ENCODE peak calls at places on chromosomes 16 and 17, in five cellular contexts. V is SJCRH30, W is thoracic aorta, A is H9, F is fibroblast of lung. M is an unnamed sample. For H3K27me3, the result is how much of the 10 kb centered on the place peaks cover.

GRCh38 chr16:81107506-81107905 is 11.3 kb upstream of the GCSH start:
- DNase-seq in A (no peak), V (no peak), F (no peak), W (no peak), M (no peak)

GRCh38 chr17:73838815-73839214 is 194.6 kb upstream of the SDK2 start:
- DNase-seq in W (no peak), A (no peak), F (no peak), V (peak), M (no peak)

GRCh38 chr17:78613423-78613822 is 36.2 kb upstream of the DNAH17 start:
- DNase-seq in A (no peak), F (no peak), W (no peak), V (no peak), M (no peak)

GRCh38 chr17:77228224-77229215 is 87.8 kb downstream of the SEC14L1 start:
- DNase-seq in V (peak), A (no peak), F (no peak), W (no peak), M (no peak)

GRCh38 chr16:67661101-67661661 is 421 bp downstream of the PARD6A start:
- DNase-seq in V (peak), A (peak), F (peak), W (no peak), M (no peak)

GRCh38 chr17:51402881-51403280 is 142.5 kb downstream of the UTP18 start:
- DNase-seq in F (no peak), A (no peak), W (no peak), V (no peak), M (no peak)

GRCh38 chr16:88341551-88342290 is 41.0 kb upstream of the ZNF469 start:
- DNase-seq in A (no peak), W (no peak), V (no peak), F (no peak), M (no peak)

GRCh38 chr17:63476857-63477470 is at the start of gene ACE:
- DNase-seq in A (peak), V (peak), F (no peak), W (no peak), M (no peak)

GRCh38 chr17:44222112-44222869 is 2.8 kb upstream of the UBTF start:
- DNase-seq in A (peak), V (peak), W (no peak), F (peak), M (peak)

GRCh38 chr16:50154369-50154947 is 1.4 kb downstream of the TENT4B start:
- DNase-seq in F (no peak), A (no peak), V (no peak), W (no peak), M (no peak)

GRCh38 chr16:64083428-64084129 is 1038.3 kb downstream of the CDH11 start:
- DNase-seq in F (no peak), A (no peak), W (no peak), V (no peak), M (no peak)

GRCh38 chr16:55955845-55956244 is 80.7 kb upstream of the CES5A start:
- DNase-seq in W (no peak), V (peak), F (no peak), A (no peak), M (no peak)

GRCh38 chr17:39666231-39666600 is 1.1 kb downstream of the TCAP start:
- DNase-seq in F (no peak), A (no peak), W (no peak), V (no peak), M (no peak)

GRCh38 chr17:76946772-76947135 is 78.5 kb downstream of the MGAT5B start:
- DNase-seq in W (no peak), V (no peak), F (no peak), A (no peak), M (no peak)

GRCh38 chr16:69329369-69330285 is 761 bp downstream of the PDF start:
- DNase-seq in V (no peak), F (peak), W (no peak), A (no peak), M (no peak)

GRCh38 chr17:29607557-29608195 is 14.7 kb downstream of the ANKRD13B start:
- DNase-seq in W (no peak), V (no peak), A (peak), F (no peak), M (no peak)

GRCh38 chr16:71882505-71883192 is 1.3 kb downstream of the ZNF821 start:
- DNase-seq in V (peak), W (peak), F (peak), A (peak), M (peak)

GRCh38 chr16:56450275-56450889 is 750 bp downstream of the NUDT21 start:
- DNase-seq in F (peak), A (no peak), V (peak), W (no peak), M (no peak)

GRCh38 chr17:75814900-75815373 is 29.3 kb downstream of the UNC13D start:
- DNase-seq in F (peak), V (no peak), W (no peak), A (no peak), M (no peak)

GRCh38 chr17:6303664-6304063 is 131.3 kb downstream of the AIPL1 start:
- DNase-seq in W (no peak), V (peak), A (peak), F (peak), M (no peak)

GRCh38 chr16:4626396-4626795 is 1.8 kb downstream of the MGRN1 start:
- DNase-seq in F (no peak), V (no peak), A (no peak), W (no peak), M (no peak)

GRCh38 chr16:77169650-77170236 is 21.2 kb upstream of the MON1B start:
- DNase-seq in W (no peak), A (peak), F (peak), V (peak), M (no peak)

GRCh38 chr17:81132197-81132540 is 33.1 kb upstream of the PVALEF start:
- DNase-seq in F (no peak), A (no peak), V (no peak), W (no peak), M (no peak)

GRCh38 chr17:81135503-81136283 is 29.6 kb upstream of the PVALEF start:
- DNase-seq in F (no peak), A (no peak), V (no peak), W (no peak), M (no peak)

GRCh38 chr17:81136366-81136765 is 28.9 kb upstream of the PVALEF start:
- DNase-seq in V (no peak), F (no peak), W (no peak), A (no peak), M (no peak)

GRCh38 chr17:81132770-81133723 is 32.3 kb upstream of the PVALEF start:
- DNase-seq in A (no peak), F (no peak), W (no peak), V (no peak), M (no peak)

GRCh38 chr17:81134064-81134781 is 31.1 kb upstream of the PVALEF start:
- DNase-seq in V (no peak), A (no peak), F (no peak), W (no peak), M (no peak)
- H3K27me3 ChIP-seq in V (under half), A (under half), F (under half), W (under half), M (under half)

DNA sequence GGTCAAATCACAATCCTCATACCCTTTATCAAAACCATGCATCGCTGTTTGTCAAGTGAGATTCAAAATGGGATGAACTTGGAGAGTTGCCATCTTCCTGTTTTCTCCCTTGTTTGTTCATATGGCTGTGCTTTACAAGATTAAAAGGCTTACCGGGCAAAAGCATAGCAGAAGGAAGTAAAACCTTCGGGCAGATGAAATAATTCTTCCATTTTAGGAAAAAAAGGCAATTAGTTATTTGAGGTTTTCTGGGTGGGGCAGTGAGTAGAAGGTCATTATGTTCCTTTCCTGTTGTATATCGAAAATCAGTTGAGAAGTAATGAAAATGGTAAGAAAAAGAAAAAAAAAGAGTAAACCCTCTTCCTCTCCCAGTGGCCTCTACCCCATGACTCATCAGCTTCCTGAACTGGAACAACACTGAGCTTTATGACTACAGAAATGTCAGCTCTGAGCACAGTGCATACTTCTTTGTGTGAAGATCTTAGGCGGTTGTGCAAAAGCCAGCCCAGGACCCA is 369.2 kb downstream of the CDH13 start:
- DNase-seq in A (no peak), W (no peak), F (peak), V (peak), M (peak)
- H3K27ac ChIP-seq in A (no peak), W (no peak), F (no peak), V (peak), M (peak)

GRCh38 chr17:56960596-56961538 is at the start of gene COIL:
- DNase-seq in V (peak), A (peak), F (peak), W (peak), M (peak)
- H3K27me3 ChIP-seq in V (under half), A (under half), F (under half), W (under half), M (under half)

GRCh38 chr16:23967018-23967417 is 131.2 kb downstream of the PRKCB start:
- DNase-seq in F (no peak), V (peak), W (no peak), A (no peak), M (no peak)
- H3K27ac ChIP-seq in F (no peak), V (no peak), W (no peak), A (no peak), M (no peak)

DNA sequence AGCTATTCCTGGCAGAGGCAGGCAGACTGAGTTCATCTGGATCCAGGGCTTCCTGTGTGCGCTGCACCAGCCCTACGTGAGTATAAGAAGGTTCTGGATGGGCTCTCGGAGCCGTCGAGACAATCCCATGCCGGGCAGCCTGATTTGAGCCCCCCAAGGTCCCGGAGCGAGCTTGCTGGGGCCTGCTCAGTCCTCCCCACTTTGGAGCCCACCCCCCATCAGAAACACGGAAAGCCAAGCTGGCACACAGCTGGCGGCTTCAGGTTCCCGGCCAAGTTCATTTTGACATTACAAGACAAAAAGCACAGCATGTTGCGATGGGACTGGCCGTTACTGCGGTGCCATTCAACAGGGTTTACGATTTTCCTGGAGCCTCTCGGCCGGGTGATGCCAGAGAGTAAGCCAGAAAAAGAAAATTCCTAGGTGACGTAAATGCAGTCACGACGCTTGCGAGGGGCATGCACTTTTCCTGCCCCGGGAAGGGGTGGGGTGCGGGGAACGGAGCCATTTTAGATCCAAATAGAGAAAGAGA is 167.2 kb upstream of the FOXF1 start:
- DNase-seq in A (no peak), F (peak), V (peak), W (peak), M (peak)
- H3K27me3 ChIP-seq in A (under half), F (under half), V (under half), W (under half), M (under half)

GRCh38 chr16:30521873-30522641 is 4.3 kb downstream of the ZNF768 start:
- DNase-seq in A (no peak), F (no peak), V (no peak), W (no peak), M (no peak)

GRCh38 chr16:30524575-30525571 is 1.5 kb downstream of the ZNF768 start:
- DNase-seq in W (no peak), F (no peak), A (no peak), V (no peak), M (no peak)

GRCh38 chr16:30526137-30526822 is at the start of gene ZNF768:
- DNase-seq in A (peak), W (no peak), F (peak), V (peak), M (no peak)

GRCh38 chr16:30525844-30526136 is 576 bp downstream of the ZNF768 start:
- DNase-seq in V (no peak), F (no peak), A (no peak), W (no peak), M (no peak)

GRCh38 chr16:30523768-30524574 is 2.4 kb downstream of the ZNF768 start:
- DNase-seq in W (no peak), V (no peak), F (peak), A (no peak), M (no peak)
- H3K27ac ChIP-seq in W (no peak), V (no peak), F (no peak), A (no peak), M (no peak)

DNA sequence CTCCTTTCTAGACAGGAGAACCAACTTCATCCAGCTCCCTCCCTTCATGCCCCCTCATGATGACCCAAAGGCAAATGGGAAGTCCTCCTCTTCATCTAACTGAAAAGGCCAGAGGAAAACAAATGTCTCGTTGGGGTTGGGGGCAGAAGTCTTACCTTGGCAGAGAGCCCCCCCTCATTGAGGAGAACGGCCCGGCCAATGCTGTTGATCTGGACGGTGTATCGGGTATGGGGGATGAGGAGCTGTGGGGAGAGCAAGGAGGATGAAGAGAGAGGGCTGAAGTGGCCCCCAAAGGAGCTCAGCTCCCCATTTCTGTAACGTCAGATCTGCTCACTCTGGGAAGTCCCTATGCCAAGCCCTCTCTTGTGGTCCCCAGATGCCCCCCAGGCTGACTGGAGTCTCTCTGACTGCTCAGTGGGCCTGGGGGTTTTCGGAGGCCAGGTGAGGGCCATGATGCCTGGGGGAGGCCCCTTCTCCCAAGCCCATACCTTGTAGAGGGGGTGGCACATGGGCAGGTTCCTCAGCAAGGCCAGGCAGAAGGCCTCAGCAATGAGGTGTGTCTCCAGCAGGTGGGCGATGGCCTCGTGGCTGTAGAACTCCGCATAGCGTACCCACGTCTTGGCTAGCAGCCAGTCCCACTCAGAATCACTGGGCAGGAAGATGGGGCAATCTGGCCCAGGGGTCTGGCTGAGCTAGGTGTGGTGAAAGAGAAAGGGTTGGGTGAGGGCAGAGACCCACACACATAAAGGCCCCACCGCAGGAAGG is 10.8 kb downstream of the ALOX12B start:
- DNase-seq in A (no peak), W (no peak), F (no peak), V (no peak), M (no peak)
- H3K27me3 ChIP-seq in A (under half), W (under half), F (half or more), V (under half), M (under half)

GRCh38 chr17:49848739-49849138 is 870 bp upstream of the TAC4 start:
- DNase-seq in V (no peak), W (no peak), A (no peak), F (no peak), M (no peak)

GRCh38 chr17:49850772-49851386 is 3.0 kb upstream of the TAC4 start:
- DNase-seq in W (no peak), A (peak), F (no peak), V (no peak), M (no peak)

GRCh38 chr17:49849711-49850610 is 2.1 kb upstream of the TAC4 start:
- DNase-seq in V (no peak), F (no peak), W (no peak), A (no peak), M (no peak)

GRCh38 chr17:49853470-49854015 is 5.7 kb upstream of the TAC4 start:
- DNase-seq in W (no peak), A (no peak), V (no peak), F (no peak), M (no peak)

GRCh38 chr17:49851387-49852291 is 3.8 kb upstream of the TAC4 start:
- DNase-seq in A (peak), F (peak), W (no peak), V (peak), M (peak)
- H3K27ac ChIP-seq in A (no peak), F (no peak), W (peak), V (no peak), M (peak)

M was measured in tibial artery.